ENCODE peak calls at places on chromosome 6, in eight cellular contexts. One of them, this sample, is unnamed.

GRCh38 chr6:166435574-166435973 is 52.8 kb upstream of the MPC1 start:
- DNase-seq in substantia nigra: no peak
- DNase-seq in activated T-helper 1 cell treated with anti-CD3 and anti-CD28 coated beads, Interleukin-12 subunit alpha, Interleukin-12 subunit beta, Interleukin-2, Interleukin-4 antibody, amounts not matched to agents 30 ng/mL and 10 ng/mL and 1 ng/mL, durations not matched to agents 14 hours and 24 hours and 36 hours: no peak
- DNase-seq in IMR-90: no peak
- DNase-seq in AG04450: no peak
- DNase-seq in ovary: no peak
- DNase-seq in kidney tubule cell: no peak
- DNase-seq in nephron progenitor cell: no peak
- DNase-seq in this sample: peak

GRCh38 chr6:6220718-6221117 is 99.7 kb downstream of the F13A1 start:
- DNase-seq in IMR-90: no peak
- DNase-seq in AG04450: no peak
- DNase-seq in activated T-helper 1 cell treated with anti-CD3 and anti-CD28 coated beads, Interleukin-12 subunit alpha, Interleukin-12 subunit beta, Interleukin-2, Interleukin-4 antibody, amounts not matched to agents 30 ng/mL and 10 ng/mL and 1 ng/mL, durations not matched to agents 14 hours and 24 hours and 36 hours: no peak
- DNase-seq in nephron progenitor cell: no peak
- DNase-seq in substantia nigra: no peak
- DNase-seq in ovary: no peak
- DNase-seq in kidney tubule cell: no peak
- DNase-seq in this sample: peak

GRCh38 chr6:31007694-31008093 is 2.6 kb upstream of the MUC22 start:
- DNase-seq in ovary: no peak
- DNase-seq in substantia nigra: no peak
- DNase-seq in IMR-90: peak
- DNase-seq in nephron progenitor cell: no peak
- DNase-seq in activated T-helper 1 cell treated with anti-CD3 and anti-CD28 coated beads, Interleukin-12 subunit alpha, Interleukin-12 subunit beta, Interleukin-2, Interleukin-4 antibody, amounts not matched to agents 30 ng/mL and 10 ng/mL and 1 ng/mL, durations not matched to agents 14 hours and 24 hours and 36 hours: no peak
- DNase-seq in AG04450: peak
- DNase-seq in kidney tubule cell: peak
- DNase-seq in this sample: peak

GRCh38 chr6:137738197-137738596 is 128.9 kb upstream of the TNFAIP3 start:
- DNase-seq in IMR-90: peak
- DNase-seq in substantia nigra: no peak
- DNase-seq in nephron progenitor cell: no peak
- DNase-seq in activated T-helper 1 cell treated with anti-CD3 and anti-CD28 coated beads, Interleukin-12 subunit alpha, Interleukin-12 subunit beta, Interleukin-2, Interleukin-4 antibody, amounts not matched to agents 30 ng/mL and 10 ng/mL and 1 ng/mL, durations not matched to agents 14 hours and 24 hours and 36 hours: no peak
- DNase-seq in kidney tubule cell: peak
- DNase-seq in ovary: no peak
- DNase-seq in AG04450: no peak
- DNase-seq in this sample: peak

GRCh38 chr6:22737331-22737730 is 168.0 kb downstream of the HDGFL1 start:
- DNase-seq in ovary: peak
- DNase-seq in nephron progenitor cell: peak
- DNase-seq in substantia nigra: peak
- DNase-seq in activated T-helper 1 cell treated with anti-CD3 and anti-CD28 coated beads, Interleukin-12 subunit alpha, Interleukin-12 subunit beta, Interleukin-2, Interleukin-4 antibody, amounts not matched to agents 30 ng/mL and 10 ng/mL and 1 ng/mL, durations not matched to agents 14 hours and 24 hours and 36 hours: no peak
- DNase-seq in kidney tubule cell: peak
- DNase-seq in AG04450: no peak
- DNase-seq in IMR-90: peak
- DNase-seq in this sample: peak

GRCh38 chr6:4987427-4987826 is 16.4 kb downstream of the RPP40 start:
- DNase-seq in nephron progenitor cell: no peak
- DNase-seq in ovary: no peak
- DNase-seq in substantia nigra: no peak
- DNase-seq in IMR-90: no peak
- DNase-seq in activated T-helper 1 cell treated with anti-CD3 and anti-CD28 coated beads, Interleukin-12 subunit alpha, Interleukin-12 subunit beta, Interleukin-2, Interleukin-4 antibody, amounts not matched to agents 30 ng/mL and 10 ng/mL and 1 ng/mL, durations not matched to agents 14 hours and 24 hours and 36 hours: no peak
- DNase-seq in AG04450: no peak
- DNase-seq in kidney tubule cell: no peak
- DNase-seq in this sample: no peak

GRCh38 chr6:133890941-133891813 is 2.3 kb downstream of the TCF21 start:
- DNase-seq in AG04450: no peak
- DNase-seq in activated T-helper 1 cell treated with anti-CD3 and anti-CD28 coated beads, Interleukin-12 subunit alpha, Interleukin-12 subunit beta, Interleukin-2, Interleukin-4 antibody, amounts not matched to agents 30 ng/mL and 10 ng/mL and 1 ng/mL, durations not matched to agents 14 hours and 24 hours and 36 hours: no peak
- DNase-seq in IMR-90: peak
- DNase-seq in substantia nigra: no peak
- DNase-seq in ovary: peak
- DNase-seq in kidney tubule cell: peak
- DNase-seq in nephron progenitor cell: peak
- DNase-seq in this sample: peak

GRCh38 chr6:162778603-162779002 is 50.8 kb downstream of the PACRG start:
- DNase-seq in activated T-helper 1 cell treated with anti-CD3 and anti-CD28 coated beads, Interleukin-12 subunit alpha, Interleukin-12 subunit beta, Interleukin-2, Interleukin-4 antibody, amounts not matched to agents 30 ng/mL and 10 ng/mL and 1 ng/mL, durations not matched to agents 14 hours and 24 hours and 36 hours: no peak
- DNase-seq in nephron progenitor cell: no peak
- DNase-seq in IMR-90: no peak
- DNase-seq in AG04450: no peak
- DNase-seq in substantia nigra: no peak
- DNase-seq in ovary: no peak
- DNase-seq in kidney tubule cell: no peak
- DNase-seq in this sample: no peak

GRCh38 chr6:19349429-19349828 is 487.7 kb upstream of the ID4 start:
- DNase-seq in substantia nigra: no peak
- DNase-seq in kidney tubule cell: no peak
- DNase-seq in activated T-helper 1 cell treated with anti-CD3 and anti-CD28 coated beads, Interleukin-12 subunit alpha, Interleukin-12 subunit beta, Interleukin-2, Interleukin-4 antibody, amounts not matched to agents 30 ng/mL and 10 ng/mL and 1 ng/mL, durations not matched to agents 14 hours and 24 hours and 36 hours: no peak
- DNase-seq in IMR-90: no peak
- DNase-seq in AG04450: no peak
- DNase-seq in nephron progenitor cell: no peak
- DNase-seq in ovary: no peak
- DNase-seq in this sample: no peak

GRCh38 chr6:140480852-140481251 is 1106.4 kb upstream of the CITED2 start:
- DNase-seq in substantia nigra: no peak
- DNase-seq in activated T-helper 1 cell treated with anti-CD3 and anti-CD28 coated beads, Interleukin-12 subunit alpha, Interleukin-12 subunit beta, Interleukin-2, Interleukin-4 antibody, amounts not matched to agents 30 ng/mL and 10 ng/mL and 1 ng/mL, durations not matched to agents 14 hours and 24 hours and 36 hours: no peak
- DNase-seq in IMR-90: peak
- DNase-seq in AG04450: peak
- DNase-seq in kidney tubule cell: no peak
- DNase-seq in ovary: peak
- DNase-seq in nephron progenitor cell: no peak
- DNase-seq in this sample: peak

GRCh38 chr6:52591832-52592231 is 15.0 kb upstream of the TRAM2 start:
- DNase-seq in ovary: no peak
- DNase-seq in AG04450: no peak
- DNase-seq in IMR-90: no peak
- DNase-seq in activated T-helper 1 cell treated with anti-CD3 and anti-CD28 coated beads, Interleukin-12 subunit alpha, Interleukin-12 subunit beta, Interleukin-2, Interleukin-4 antibody, amounts not matched to agents 30 ng/mL and 10 ng/mL and 1 ng/mL, durations not matched to agents 14 hours and 24 hours and 36 hours: no peak
- DNase-seq in kidney tubule cell: no peak
- DNase-seq in substantia nigra: no peak
- DNase-seq in nephron progenitor cell: no peak
- DNase-seq in this sample: no peak

GRCh38 chr6:167232355-167232754 is 58.8 kb upstream of the UNC93A start:
- DNase-seq in activated T-helper 1 cell treated with anti-CD3 and anti-CD28 coated beads, Interleukin-12 subunit alpha, Interleukin-12 subunit beta, Interleukin-2, Interleukin-4 antibody, amounts not matched to agents 30 ng/mL and 10 ng/mL and 1 ng/mL, durations not matched to agents 14 hours and 24 hours and 36 hours: no peak
- DNase-seq in AG04450: no peak
- DNase-seq in IMR-90: no peak
- DNase-seq in substantia nigra: no peak
- DNase-seq in nephron progenitor cell: no peak
- DNase-seq in kidney tubule cell: peak
- DNase-seq in ovary: no peak
- DNase-seq in this sample: no peak

GRCh38 chr6:118668761-118669411 is 17.5 kb upstream of the CEP85L start:
- DNase-seq in activated T-helper 1 cell treated with anti-CD3 and anti-CD28 coated beads, Interleukin-12 subunit alpha, Interleukin-12 subunit beta, Interleukin-2, Interleukin-4 antibody, amounts not matched to agents 30 ng/mL and 10 ng/mL and 1 ng/mL, durations not matched to agents 14 hours and 24 hours and 36 hours: no peak
- DNase-seq in ovary: no peak
- DNase-seq in IMR-90: peak
- DNase-seq in kidney tubule cell: peak
- DNase-seq in AG04450: peak
- DNase-seq in nephron progenitor cell: no peak
- DNase-seq in substantia nigra: no peak
- DNase-seq in this sample: peak

GRCh38 chr6:64034840-64035656 is 399.4 kb downstream of the PHF3 start:
- DNase-seq in ovary: no peak
- DNase-seq in kidney tubule cell: peak
- DNase-seq in AG04450: peak
- DNase-seq in activated T-helper 1 cell treated with anti-CD3 and anti-CD28 coated beads, Interleukin-12 subunit alpha, Interleukin-12 subunit beta, Interleukin-2, Interleukin-4 antibody, amounts not matched to agents 30 ng/mL and 10 ng/mL and 1 ng/mL, durations not matched to agents 14 hours and 24 hours and 36 hours: no peak
- DNase-seq in IMR-90: peak
- DNase-seq in nephron progenitor cell: no peak
- DNase-seq in substantia nigra: no peak
- DNase-seq in this sample: peak

GRCh38 chr6:156379392-156379910 is 397.7 kb upstream of the ARID1B start:
- DNase-seq in nephron progenitor cell: no peak
- DNase-seq in IMR-90: no peak
- DNase-seq in AG04450: no peak
- DNase-seq in activated T-helper 1 cell treated with anti-CD3 and anti-CD28 coated beads, Interleukin-12 subunit alpha, Interleukin-12 subunit beta, Interleukin-2, Interleukin-4 antibody, amounts not matched to agents 30 ng/mL and 10 ng/mL and 1 ng/mL, durations not matched to agents 14 hours and 24 hours and 36 hours: no peak
- DNase-seq in substantia nigra: no peak
- DNase-seq in ovary: no peak
- DNase-seq in kidney tubule cell: no peak
- DNase-seq in this sample: peak

GRCh38 chr6:142301421-142302391 is at the start of gene ADGRG6:
- DNase-seq in activated T-helper 1 cell treated with anti-CD3 and anti-CD28 coated beads, Interleukin-12 subunit alpha, Interleukin-12 subunit beta, Interleukin-2, Interleukin-4 antibody, amounts not matched to agents 30 ng/mL and 10 ng/mL and 1 ng/mL, durations not matched to agents 14 hours and 24 hours and 36 hours: no peak
- DNase-seq in AG04450: no peak
- DNase-seq in IMR-90: peak
- DNase-seq in substantia nigra: no peak
- DNase-seq in nephron progenitor cell: peak
- DNase-seq in kidney tubule cell: peak
- DNase-seq in ovary: no peak
- DNase-seq in this sample: peak

GRCh38 chr6:72619883-72620696 is 1.8 kb upstream of the KCNQ5 start:
- DNase-seq in kidney tubule cell: peak
- DNase-seq in nephron progenitor cell: peak
- DNase-seq in AG04450: no peak
- DNase-seq in activated T-helper 1 cell treated with anti-CD3 and anti-CD28 coated beads, Interleukin-12 subunit alpha, Interleukin-12 subunit beta, Interleukin-2, Interleukin-4 antibody, amounts not matched to agents 30 ng/mL and 10 ng/mL and 1 ng/mL, durations not matched to agents 14 hours and 24 hours and 36 hours: peak
- DNase-seq in IMR-90: peak
- DNase-seq in ovary: no peak
- DNase-seq in substantia nigra: peak
- DNase-seq in this sample: peak

GRCh38 chr6:42963855-42964605 is 3.5 kb downstream of the GNMT start:
- DNase-seq in AG04450: peak
- DNase-seq in kidney tubule cell: peak
- DNase-seq in substantia nigra: no peak
- DNase-seq in IMR-90: peak
- DNase-seq in nephron progenitor cell: peak
- DNase-seq in activated T-helper 1 cell treated with anti-CD3 and anti-CD28 coated beads, Interleukin-12 subunit alpha, Interleukin-12 subunit beta, Interleukin-2, Interleukin-4 antibody, amounts not matched to agents 30 ng/mL and 10 ng/mL and 1 ng/mL, durations not matched to agents 14 hours and 24 hours and 36 hours: no peak
- DNase-seq in ovary: no peak
- DNase-seq in this sample: peak

This sample was measured in choroid plexus epithelial cell.